ENCODE peak calls at places on chromosomes 3 and 15, in nine cellular contexts. M is transverse colon; F is breast epithelium; Z is heart right ventricle; S is uterus; J is tibial artery; D is cardiac muscle cell; T is CD8-positive, alpha-beta T cell; A is spleen. W is an unnamed sample. For H3K4me1, the result is how much of the 10 kb centered on the place peaks cover.

GRCh38 chr15:83248151-83248851 is 36.2 kb downstream of the BNC1 start:
- DNase-seq in S (no peak), A (no peak), M (no peak), Z (peak), J (no peak), T (peak), D (peak), F (no peak), W (peak)

GRCh38 chr15:47206358-47206978 is 510.8 kb upstream of the SEMA6D start:
- DNase-seq in Z (no peak), J (no peak), S (no peak), F (no peak), D (no peak), T (no peak), A (no peak), M (no peak), W (no peak)

GRCh38 chr3:135690664-135691063 is 274.9 kb upstream of the PPP2R3A start:
- DNase-seq in M (no peak), A (no peak), D (no peak), S (no peak), J (no peak), T (no peak), F (no peak), Z (no peak), W (no peak)

GRCh38 chr15:60704129-60704528 is 225.2 kb upstream of the ICE2 start:
- DNase-seq in F (no peak), M (peak), S (no peak), Z (no peak), T (peak), D (no peak), J (no peak), A (no peak), W (no peak)

GRCh38 chr15:40066531-40066930 is 27.6 kb upstream of the SRP14 start:
- DNase-seq in F (no peak), T (no peak), M (no peak), A (no peak), Z (no peak), D (no peak), J (no peak), S (no peak), W (no peak)

GRCh38 chr3:129556890-129557736 is 14.1 kb downstream of the H1-8 start:
- DNase-seq in Z (no peak), D (no peak), T (no peak), M (no peak), S (peak), A (no peak), J (peak), F (no peak), W (no peak)

GRCh38 chr3:149553781-149554451 is 79.4 kb downstream of the TM4SF4 start:
- DNase-seq in M (peak), F (peak), T (no peak), J (peak), S (peak), A (no peak), D (peak), Z (peak), W (no peak)

GRCh38 chr3:73762855-73763254 is 138.1 kb upstream of the PDZRN3 start:
- DNase-seq in J (no peak), S (no peak), D (no peak), T (no peak), F (no peak), A (no peak), Z (no peak), M (no peak), W (no peak)

GRCh38 chr3:194871864-194872668 is 186.4 kb downstream of the FAM43A start:
- DNase-seq in M (peak), T (no peak), Z (no peak), D (no peak), S (no peak), J (no peak), F (no peak), A (no peak), W (peak)

GRCh38 chr3:27615555-27615954 is 106.6 kb downstream of the EOMES start:
- DNase-seq in A (no peak), M (no peak), J (no peak), T (no peak), Z (no peak), D (no peak), F (peak), S (no peak), W (no peak)

GRCh38 chr3:116470589-116470988 is 25.3 kb upstream of the LSAMP start:
- DNase-seq in M (no peak), J (no peak), Z (no peak), S (no peak), F (no peak), A (no peak), D (no peak), T (no peak), W (no peak)

GRCh38 chr15:47778263-47778770 is 61.0 kb downstream of the SEMA6D start:
- DNase-seq in S (no peak), A (no peak), D (no peak), Z (no peak), F (no peak), M (no peak), J (no peak), T (no peak), W (no peak)

GRCh38 chr15:82647045-82647834 is at the start of gene CPEB1:
- DNase-seq in D (peak), Z (peak), A (no peak), J (peak), F (no peak), T (peak), M (peak), S (peak), W (peak)

GRCh38 chr3:94612631-94613030 is 549.8 kb downstream of the NSUN3 start:
- DNase-seq in S (no peak), M (no peak), T (no peak), A (no peak), D (no peak), J (no peak), F (no peak), Z (no peak), W (no peak)

GRCh38 chr3:132641837-132642538 is 17.6 kb downstream of the ACAD11 start:
- DNase-seq in S (no peak), F (no peak), Z (no peak), M (no peak), J (no peak), D (peak), T (no peak), A (no peak), W (no peak)

GRCh38 chr15:78149805-78150751 is 916 bp downstream of the IDH3A start:
- DNase-seq in F (no peak), A (no peak), J (no peak), M (no peak), S (no peak), T (no peak), Z (no peak), D (no peak), W (peak)

GRCh38 chr15:28027714-28028076 is 71.4 kb downstream of the OCA2 start:
- DNase-seq in Z (no peak), S (no peak), D (no peak), A (no peak), J (no peak), T (no peak), F (no peak), M (no peak), W (peak)

GRCh38 chr3:188246905-188247304 is 92.9 kb downstream of the LPP start:
- DNase-seq in F (no peak), S (no peak), D (no peak), M (no peak), A (no peak), Z (no peak), T (no peak), J (no peak), W (peak)
- H3K4me1 ChIP-seq in F (under half), S (under half), D (under half), M (under half), A (under half), Z (under half), T (under half), J (under half), W (under half)

GRCh38 chr15:95990833-95991232 is 339.7 kb upstream of the NR2F2 start:
- DNase-seq in T (no peak), A (no peak), J (no peak), F (no peak), S (no peak), M (no peak), Z (no peak), D (no peak), W (no peak)

GRCh38 chr15:95987886-95988573 is 342.5 kb upstream of the NR2F2 start:
- DNase-seq in Z (no peak), T (no peak), A (no peak), M (no peak), F (no peak), D (no peak), S (no peak), J (no peak), W (no peak)

GRCh38 chr15:95988574-95988887 is 342.0 kb upstream of the NR2F2 start:
- DNase-seq in J (no peak), S (no peak), T (no peak), A (no peak), Z (no peak), D (no peak), M (no peak), F (no peak), W (no peak)

GRCh38 chr15:95987299-95987698 is 343.2 kb upstream of the NR2F2 start:
- DNase-seq in T (no peak), F (no peak), A (no peak), J (no peak), S (no peak), Z (no peak), D (no peak), M (no peak), W (no peak)

DNA sequence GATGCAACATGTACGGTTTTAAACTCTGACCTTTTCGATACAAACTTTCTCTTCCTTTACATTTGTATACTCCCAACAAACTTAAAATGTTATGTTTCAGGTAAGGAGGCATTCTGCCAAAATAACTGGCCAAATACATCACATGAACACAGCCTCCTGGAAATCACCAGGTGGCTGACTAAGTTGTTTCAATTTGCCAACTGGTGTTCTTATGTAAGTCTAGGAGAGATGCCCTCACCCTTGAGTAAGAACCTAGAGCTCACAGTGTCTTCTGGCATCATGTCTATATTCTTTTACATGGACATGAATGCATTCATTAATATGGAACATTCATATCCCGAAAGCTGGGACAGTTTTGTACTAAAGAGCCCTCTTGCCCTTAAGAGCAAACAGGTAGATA is 341.1 kb upstream of the NR2F2 start:
- DNase-seq in Z (no peak), A (no peak), D (no peak), J (no peak), M (no peak), S (no peak), T (no peak), F (no peak), W (no peak)
- H3K4me3 ChIP-seq in Z (no peak), A (no peak), D (no peak), J (no peak), M (no peak), S (no peak), T (no peak), F (no peak), W (no peak)

DNA sequence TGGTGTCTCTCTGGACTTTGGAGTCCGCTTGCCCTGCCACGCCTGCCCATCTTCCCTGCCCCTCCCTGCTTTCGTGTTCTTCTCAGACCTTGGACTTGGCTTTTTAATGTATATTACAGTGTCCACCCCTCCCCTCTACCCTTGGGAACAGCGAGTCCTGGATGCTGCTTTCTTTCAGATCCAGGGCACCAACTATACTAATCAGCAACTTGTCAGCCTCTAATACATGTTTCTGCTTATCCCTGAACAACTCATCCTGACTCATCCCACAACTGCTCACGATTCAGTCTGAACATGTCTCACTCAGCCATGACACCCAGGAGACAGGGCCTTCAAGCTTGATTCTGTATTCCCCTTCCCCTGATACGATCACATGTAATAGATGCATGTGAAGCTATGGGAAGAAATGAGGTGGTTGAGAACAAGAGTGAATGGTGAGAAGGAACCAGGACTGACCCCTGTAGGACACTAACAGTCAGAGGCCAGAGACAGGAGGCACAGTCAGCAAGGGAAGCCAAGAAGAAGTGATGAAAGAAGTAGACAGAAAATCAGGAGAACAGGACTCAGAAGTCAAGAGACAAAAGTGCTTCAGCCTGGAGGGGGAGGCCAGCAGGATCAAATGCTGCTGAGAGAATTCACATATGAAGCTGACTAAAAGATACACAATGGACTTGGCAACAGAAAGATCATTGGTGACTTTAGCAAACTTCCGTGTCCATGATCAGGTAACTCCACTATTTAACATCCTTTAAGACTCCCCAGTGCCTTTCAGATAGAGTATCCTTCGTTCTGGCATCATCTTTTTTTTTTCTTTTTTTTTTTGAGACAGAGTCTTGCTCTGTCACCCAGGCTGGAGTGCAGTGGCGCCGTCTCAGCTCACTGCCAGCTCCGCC is 35.4 kb downstream of the BCL2L10 start:
- DNase-seq in F (no peak), A (no peak), T (no peak), J (no peak), D (no peak), Z (no peak), S (no peak), M (peak), W (peak)
- TF ChIP-seq CTCF in F (no peak), A (no peak), T (no peak), J (no peak), D (peak), Z (no peak), S (no peak), M (no peak), W (no peak)

DNA sequence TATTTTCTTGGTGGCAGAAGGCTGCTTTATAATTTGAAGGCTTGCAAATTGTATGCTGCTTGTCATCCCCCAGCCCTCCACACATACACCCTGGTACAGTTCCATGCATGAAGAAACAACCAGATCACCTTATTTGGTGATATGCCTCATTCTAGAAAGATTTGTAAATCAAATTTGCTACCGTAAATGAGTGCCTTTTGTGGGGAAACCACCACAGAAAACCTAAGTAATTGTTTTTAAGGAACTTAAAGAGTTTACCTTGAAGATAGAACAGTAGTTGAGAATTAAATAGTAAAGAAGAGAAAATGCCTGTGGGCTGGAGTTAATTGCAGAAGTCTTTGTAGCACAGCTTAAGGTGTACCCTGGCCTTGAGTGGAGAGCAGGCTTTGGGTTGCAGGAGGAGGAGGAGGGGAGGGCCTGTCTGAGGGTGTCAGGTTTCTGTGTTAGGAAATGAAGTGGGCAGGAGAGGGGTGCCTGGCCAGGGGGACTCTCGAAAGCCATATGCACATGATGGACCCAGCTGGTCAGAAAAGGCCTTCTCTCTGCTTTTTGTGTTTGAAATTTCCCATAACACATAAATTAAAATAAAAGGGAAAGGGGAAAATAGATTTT is 6.9 kb downstream of the NIPA2 start:
- DNase-seq in Z (no peak), S (no peak), J (no peak), D (peak), A (no peak), M (no peak), T (no peak), F (no peak), W (no peak)
- H3K4me1 ChIP-seq in Z (under half), S (under half), J (under half), D (under half), A (under half), M (under half), T (under half), F (under half), W (under half)

GRCh38 chr3:147369231-147369630 is 37.1 kb downstream of the ZIC4 start:
- DNase-seq in A (no peak), T (no peak), D (no peak), J (no peak), S (no peak), M (no peak), Z (no peak), F (no peak), W (no peak)

GRCh38 chr3:147368151-147368550 is 38.2 kb downstream of the ZIC4 start:
- DNase-seq in M (no peak), T (no peak), Z (no peak), F (no peak), J (no peak), A (no peak), S (no peak), D (no peak), W (no peak)

GRCh38 chr3:147369671-147370123 is 36.6 kb downstream of the ZIC4 start:
- DNase-seq in F (no peak), J (no peak), Z (no peak), S (no peak), D (no peak), M (no peak), T (no peak), A (no peak), W (no peak)

GRCh38 chr3:147367676-147368075 is 38.7 kb downstream of the ZIC4 start:
- DNase-seq in A (no peak), J (no peak), Z (no peak), S (no peak), T (no peak), D (no peak), F (no peak), M (no peak), W (no peak)

GRCh38 chr3:147368561-147369151 is 37.7 kb downstream of the ZIC4 start:
- DNase-seq in Z (no peak), T (no peak), D (no peak), A (no peak), M (no peak), J (no peak), S (no peak), F (no peak), W (no peak)
- H3K4me3 ChIP-seq in Z (no peak), T (no peak), D (no peak), A (no peak), M (no peak), J (no peak), S (no peak), F (no peak), W (no peak)